ENCODE peak calls at places on chromosomes 3 and 15, in eight cellular contexts. Z, P, L, R, J, S, F and K are unnamed samples.

GRCh38 chr3:38878650-38879049 is 62.6 kb upstream of the SCN10A start:
- DNase-seq in Z (no peak), P (no peak), L (no peak), R (no peak), J (no peak), S (no peak), F (no peak), K (no peak)

GRCh38 chr3:125403789-125404188 is 28.7 kb upstream of the ZNF148 start:
- DNase-seq in Z (no peak), P (no peak), L (no peak), R (no peak), J (no peak), S (no peak), F (no peak), K (no peak)

GRCh38 chr15:84715442-84716035 is 400 bp downstream of the SEC11A start:
- DNase-seq in Z (peak; percentile 24), P (peak; percentile 31), L (no peak), R (peak; percentile 38), J (peak; percentile 28), S (peak; percentile 65), F (peak; percentile 53), K (peak; percentile 39)

GRCh38 chr3:45123030-45123429 is 23.1 kb downstream of the CDCP1 start:
- DNase-seq in Z (no peak), P (no peak), L (no peak), R (no peak), J (peak; percentile 90), S (peak; percentile 94), F (no peak), K (peak; percentile 98)

GRCh38 chr15:78322724-78323395 is 17.3 kb upstream of the CRABP1 start:
- DNase-seq in Z (no peak), P (no peak), L (no peak), R (no peak), J (no peak), S (no peak), F (peak; percentile 58), K (no peak)

GRCh38 chr3:150503402-150504099 is 42.7 kb downstream of the SERP1 start:
- DNase-seq in Z (no peak), P (no peak), L (no peak), R (no peak), J (no peak), S (no peak), F (no peak), K (no peak)

GRCh38 chr3:111032677-111033076 is 38.9 kb upstream of the NECTIN3 start:
- DNase-seq in Z (no peak), P (no peak), L (no peak), R (no peak), J (no peak), S (no peak), F (no peak), K (no peak)

GRCh38 chr3:9402410-9403228 is 5.2 kb downstream of the SETD5 start:
- DNase-seq in Z (peak; percentile 63), P (peak; percentile 77), L (no peak), R (no peak), J (peak; percentile 70), S (no peak), F (peak; percentile 87), K (peak; percentile 51)

GRCh38 chr3:40366203-40367162 is 20.5 kb upstream of the ENTPD3 start:
- DNase-seq in Z (no peak), P (no peak), L (no peak), R (no peak), J (no peak), S (peak; percentile 75), F (no peak), K (no peak)

GRCh38 chr3:9422712-9423424 is 25.5 kb downstream of the SETD5 start:
- DNase-seq in Z (peak; percentile 71), P (peak; percentile 90), L (peak; percentile 93), R (peak; percentile 28), J (peak; percentile 99), S (peak; percentile 98), F (peak; percentile 59), K (peak; percentile 98)

GRCh38 chr3:3074551-3075257 is 35.5 kb downstream of the IL5RA start:
- DNase-seq in Z (no peak), P (no peak), L (no peak), R (no peak), J (no peak), S (no peak), F (no peak), K (no peak)

GRCh38 chr3:129829640-129830039 is 63.9 kb downstream of the TMCC1 start:
- DNase-seq in Z (peak; percentile 62), P (peak; percentile 53), L (no peak), R (no peak), J (peak; percentile 93), S (peak; percentile 79), F (peak; percentile 78), K (peak; percentile 88)

GRCh38 chr3:191593486-191593885 is 132.5 kb downstream of the PYDC2 start:
- DNase-seq in Z (no peak), P (no peak), L (no peak), R (no peak), J (no peak), S (no peak), F (no peak), K (no peak)

GRCh38 chr3:76990606-76991005 is 49.3 kb upstream of the ROBO2 start:
- DNase-seq in Z (no peak), P (no peak), L (no peak), R (no peak), J (no peak), S (no peak), F (no peak), K (no peak)

GRCh38 chr15:20355256-20355868 is 186.2 kb downstream of the GOLGA6L6 start:
- DNase-seq in Z (no peak), P (peak; percentile 4), L (no peak), R (peak; percentile 22), J (no peak), S (no peak), F (no peak), K (no peak)

GRCh38 chr3:151314593-151314992 is 2.0 kb downstream of the GPR87 start:
- DNase-seq in Z (no peak), P (no peak), L (no peak), R (no peak), J (no peak), S (no peak), F (no peak), K (no peak)

GRCh38 chr15:92006186-92007028 is 152.9 kb downstream of the SLCO3A1 start:
- DNase-seq in Z (no peak), P (no peak), L (no peak), R (no peak), J (no peak), S (no peak), F (no peak), K (no peak)

GRCh38 chr3:17985658-17986392 is 243.4 kb upstream of the TBC1D5 start:
- DNase-seq in Z (no peak), P (no peak), L (no peak), R (no peak), J (no peak), S (no peak), F (no peak), K (no peak)

DNA sequence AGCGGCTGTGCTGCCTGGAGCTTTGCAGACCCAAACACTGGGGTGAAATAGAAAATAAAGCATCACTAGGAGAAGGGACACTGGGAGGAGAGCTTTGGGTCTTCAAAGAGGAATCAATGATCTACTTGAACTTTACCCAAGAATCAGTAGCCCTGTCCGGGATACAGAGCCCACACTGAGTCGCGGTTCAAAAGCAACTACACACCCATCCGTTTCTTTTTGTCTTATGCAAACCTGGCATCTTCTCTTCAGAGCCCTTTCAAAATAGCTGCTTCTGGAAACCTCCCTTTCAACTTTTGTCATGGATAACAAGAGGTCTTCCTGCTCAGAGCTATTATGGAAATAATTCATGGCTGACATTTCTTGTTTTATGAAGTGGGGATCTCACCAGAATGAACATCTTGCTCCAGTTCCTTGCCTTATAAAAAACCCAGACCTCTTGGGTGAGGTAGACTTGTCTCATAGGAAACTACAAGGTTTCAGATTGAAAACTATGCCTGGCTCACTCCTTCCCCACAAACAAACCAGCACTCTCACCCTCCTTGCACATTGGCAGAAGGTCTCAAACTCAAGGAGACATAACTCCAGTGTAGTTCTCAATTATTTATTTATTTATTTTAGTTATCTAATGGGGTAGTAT is 115.1 kb upstream of the ARHGEF3 start:
- DNase-seq in Z (no peak), P (no peak), L (no peak), R (no peak), J (no peak), S (no peak), F (no peak), K (no peak)
- H3K4me3 ChIP-seq in Z (no peak overlapping the region), P (no peak overlapping the region), L (no peak overlapping the region), R (peak overlapping the region; percentile 45), J (no peak overlapping the region), S (no peak overlapping the region), F (no peak overlapping the region), K (no peak overlapping the region)

DNA sequence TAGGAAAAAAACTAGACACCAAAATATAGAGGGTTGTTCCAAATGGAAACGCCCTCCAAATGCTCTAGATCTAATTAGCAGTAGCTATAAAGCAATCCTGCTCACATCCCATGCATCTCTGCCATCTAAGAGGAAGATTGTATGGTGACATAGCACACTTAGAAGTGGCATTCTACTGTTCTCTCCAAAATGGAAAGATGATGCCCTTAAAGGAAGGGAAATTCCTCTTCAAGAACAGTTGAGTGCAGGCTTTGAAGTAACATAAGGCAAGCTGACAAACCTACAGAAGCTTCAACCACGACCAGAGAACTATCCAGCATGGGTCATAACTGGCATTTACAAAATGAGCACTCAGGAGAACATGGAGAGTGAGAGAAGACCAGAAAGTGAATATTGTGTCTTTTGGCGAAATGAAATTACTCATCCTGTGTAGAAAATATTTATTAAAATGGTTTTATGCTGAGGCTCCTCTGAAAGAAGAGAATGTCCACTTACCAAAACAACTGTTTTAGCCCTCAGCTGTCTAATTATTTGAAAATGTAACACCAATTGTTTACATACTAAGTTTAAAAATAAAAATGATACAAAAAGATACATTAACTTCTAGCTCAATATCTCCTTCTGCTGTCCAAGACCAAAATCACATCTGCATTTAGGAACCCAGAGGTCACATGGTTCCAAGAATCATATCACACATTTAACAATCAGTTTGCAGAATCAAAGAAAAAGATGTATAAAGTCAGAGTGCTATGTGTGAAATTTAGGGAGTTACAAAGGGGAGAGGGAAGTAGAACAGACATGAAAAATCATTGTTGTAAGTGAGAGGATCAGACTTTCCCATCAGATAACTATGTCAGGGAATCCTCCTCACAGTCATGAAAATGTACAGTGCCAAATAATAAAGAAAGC is 216.9 kb downstream of the ATP8B4 start:
- DNase-seq in Z (no peak), P (no peak), L (no peak), R (no peak), J (peak; percentile 78), S (peak; percentile 5), F (no peak), K (peak; percentile 82)
- TF ChIP-seq CTCF in Z (no peak), P (no peak), L (no peak), R (peak; percentile 5), J (peak; percentile 64), S (peak; percentile 42), F (no peak), K (peak; percentile 50)

DNA sequence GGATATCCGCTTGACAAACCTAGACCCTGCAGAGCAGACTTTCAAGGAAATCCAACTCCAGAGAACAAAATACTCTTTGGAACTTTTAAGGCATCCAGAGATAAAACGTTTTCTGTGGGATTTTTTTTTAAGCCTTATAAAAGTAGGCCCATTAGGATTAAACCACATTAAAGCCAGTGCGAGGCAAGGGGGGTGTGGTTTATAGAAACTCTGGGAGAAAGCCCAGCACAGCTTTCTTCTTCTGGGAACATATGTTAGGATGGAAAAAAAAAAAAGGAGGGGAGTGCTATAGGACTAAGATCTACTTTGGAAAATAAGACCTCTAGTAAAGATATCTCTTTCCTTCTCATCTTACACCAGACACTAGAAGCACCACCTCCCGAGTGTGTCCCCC is 4.0 kb downstream of the SHOX2 start:
- DNase-seq in Z (no peak), P (no peak), L (no peak), R (no peak), J (no peak), S (no peak), F (peak; percentile 2), K (no peak)
- H3K4me3 ChIP-seq in Z (peak overlapping the region; percentile 48), P (no peak overlapping the region), L (no peak overlapping the region), R (no peak overlapping the region), J (no peak overlapping the region), S (no peak overlapping the region), F (no peak overlapping the region), K (no peak overlapping the region)

GRCh38 chr15:86115138-86115801 is 35.6 kb downstream of the AGBL1 start:
- DNase-seq in Z (no peak), P (no peak), L (no peak), R (no peak), J (no peak), S (no peak), F (no peak), K (no peak)
- TF ChIP-seq CTCF in Z (no peak), P (no peak), L (peak; percentile 17), R (peak; percentile 17), J (no peak), S (peak; percentile 45), F (peak; percentile 33), K (no peak)